ENCODE peak calls at places on chromosomes 16 and 17, in five cellular contexts. One of them, this sample, is unnamed.

GRCh38 chr17:50326831-50327364 is 19.0 kb upstream of the XYLT2 start:
- DNase-seq in A549: no peak
- DNase-seq in HepG2: no peak
- DNase-seq in GM12878: peak
- DNase-seq in GM23338: no peak
- DNase-seq in this sample: no peak

GRCh38 chr17:63985387-63986140 is 12.6 kb upstream of the PRR29 start:
- DNase-seq in A549: no peak
- DNase-seq in GM23338: peak
- DNase-seq in GM12878: no peak
- DNase-seq in HepG2: no peak
- DNase-seq in this sample: no peak

GRCh38 chr17:2087597-2088211 is 32.8 kb downstream of the HIC1 start:
- DNase-seq in HepG2: no peak
- DNase-seq in A549: no peak
- DNase-seq in GM23338: no peak
- DNase-seq in GM12878: peak
- DNase-seq in this sample: no peak

GRCh38 chr17:50047488-50048126 is 8.3 kb upstream of the ITGA3 start:
- DNase-seq in HepG2: no peak
- DNase-seq in GM12878: no peak
- DNase-seq in GM23338: no peak
- DNase-seq in A549: peak
- DNase-seq in this sample: no peak

GRCh38 chr16:9125658-9126492 is 34.4 kb downstream of the HAPSTR1 start:
- DNase-seq in A549: no peak
- DNase-seq in GM12878: no peak
- DNase-seq in GM23338: no peak
- DNase-seq in HepG2: no peak
- DNase-seq in this sample: no peak

GRCh38 chr17:35486920-35487727 is 38.6 kb upstream of the SLFN13 start:
- DNase-seq in A549: no peak
- DNase-seq in HepG2: no peak
- DNase-seq in GM12878: peak
- DNase-seq in GM23338: peak
- DNase-seq in this sample: peak

GRCh38 chr17:65071861-65072260 is 15.3 kb upstream of the GNA13 start:
- DNase-seq in GM23338: no peak
- DNase-seq in HepG2: peak
- DNase-seq in GM12878: no peak
- DNase-seq in A549: peak
- DNase-seq in this sample: no peak

GRCh38 chr17:42673885-42674754 is 2.7 kb downstream of the PLEKHH3 start:
- DNase-seq in HepG2: peak
- DNase-seq in A549: peak
- DNase-seq in GM12878: no peak
- DNase-seq in GM23338: peak
- DNase-seq in this sample: peak

GRCh38 chr17:33500141-33500540 is 207.0 kb upstream of the ASIC2 start:
- DNase-seq in A549: no peak
- DNase-seq in GM12878: peak
- DNase-seq in HepG2: no peak
- DNase-seq in GM23338: no peak
- DNase-seq in this sample: peak

GRCh38 chr17:77320501-77321256 is 179.9 kb downstream of the SEC14L1 start:
- DNase-seq in GM12878: peak
- DNase-seq in A549: peak
- DNase-seq in HepG2: no peak
- DNase-seq in GM23338: no peak
- DNase-seq in this sample: peak

GRCh38 chr16:67833035-67833417 is 9.1 kb upstream of the THAP11 start:
- DNase-seq in GM23338: no peak
- DNase-seq in HepG2: no peak
- DNase-seq in GM12878: no peak
- DNase-seq in A549: no peak
- DNase-seq in this sample: peak

GRCh38 chr17:75308732-75309629 is 19.7 kb upstream of the SLC25A19 start:
- DNase-seq in GM12878: no peak
- DNase-seq in GM23338: no peak
- DNase-seq in A549: no peak
- DNase-seq in HepG2: peak
- DNase-seq in this sample: no peak

GRCh38 chr17:31915456-31916100 is 14.1 kb upstream of the UTP6 start:
- DNase-seq in A549: no peak
- DNase-seq in GM23338: no peak
- DNase-seq in GM12878: no peak
- DNase-seq in HepG2: no peak
- DNase-seq in this sample: no peak

GRCh38 chr17:3590231-3590630 is 19.0 kb downstream of the TRPV1 start:
- DNase-seq in GM23338: no peak
- DNase-seq in GM12878: no peak
- DNase-seq in HepG2: no peak
- DNase-seq in A549: no peak
- DNase-seq in this sample: no peak

GRCh38 chr17:5541610-5542202 is 42.6 kb downstream of the NLRP1 start:
- DNase-seq in GM12878: no peak
- DNase-seq in HepG2: no peak
- DNase-seq in GM23338: peak
- DNase-seq in A549: no peak
- DNase-seq in this sample: no peak

GRCh38 chr16:10332775-10333174 is 53.1 kb upstream of the ATF7IP2 start:
- DNase-seq in A549: no peak
- DNase-seq in HepG2: no peak
- DNase-seq in GM23338: no peak
- DNase-seq in GM12878: no peak
- DNase-seq in this sample: no peak

GRCh38 chr17:32463304-32463703 is 19.0 kb downstream of the PSMD11 start:
- DNase-seq in A549: no peak
- DNase-seq in GM12878: no peak
- DNase-seq in HepG2: no peak
- DNase-seq in GM23338: no peak
- DNase-seq in this sample: no peak

GRCh38 chr17:19239544-19239943 is 2.4 kb downstream of the EPN2 start:
- DNase-seq in GM12878: no peak
- DNase-seq in A549: no peak
- DNase-seq in HepG2: no peak
- DNase-seq in GM23338: no peak
- DNase-seq in this sample: no peak

GRCh38 chr16:87489434-87490045 is 3.3 kb downstream of the ZCCHC14 start:
- DNase-seq in GM12878: no peak
- DNase-seq in GM23338: no peak
- DNase-seq in HepG2: peak
- DNase-seq in A549: no peak
- DNase-seq in this sample: no peak

GRCh38 chr17:41580651-41581365 is 5.9 kb downstream of the KRT14 start:
- DNase-seq in HepG2: no peak
- DNase-seq in GM12878: no peak
- DNase-seq in GM23338: no peak
- DNase-seq in A549: no peak
- DNase-seq in this sample: no peak

GRCh38 chr17:42833771-42834422 is 700 bp downstream of the PSME3 start:
- DNase-seq in GM12878: no peak
- DNase-seq in HepG2: no peak
- DNase-seq in GM23338: no peak
- DNase-seq in A549: no peak
- DNase-seq in this sample: no peak

GRCh38 chr16:86319871-86320270 is 190.5 kb upstream of the FOXF1 start:
- DNase-seq in GM23338: no peak
- DNase-seq in A549: no peak
- DNase-seq in GM12878: no peak
- DNase-seq in HepG2: no peak
- DNase-seq in this sample: peak

GRCh38 chr17:66043419-66043818 is 148.5 kb downstream of the CEP112 start:
- DNase-seq in GM23338: no peak
- DNase-seq in A549: no peak
- DNase-seq in GM12878: no peak
- DNase-seq in HepG2: no peak
- DNase-seq in this sample: no peak

GRCh38 chr16:71648921-71649320 is 22.9 kb downstream of the MARVELD3 start:
- DNase-seq in GM23338: peak
- DNase-seq in HepG2: peak
- DNase-seq in GM12878: no peak
- DNase-seq in A549: peak
- DNase-seq in this sample: no peak

GRCh38 chr16:86509759-86510464 is 415 bp upstream of the FOXF1 start:
- DNase-seq in A549: no peak
- DNase-seq in HepG2: no peak
- DNase-seq in GM12878: no peak
- DNase-seq in GM23338: peak
- DNase-seq in this sample: no peak

GRCh38 chr17:62675260-62675659 is 47.8 kb downstream of the MRC2 start:
- DNase-seq in HepG2: no peak
- DNase-seq in GM12878: no peak
- DNase-seq in A549: no peak
- DNase-seq in GM23338: no peak
- DNase-seq in this sample: no peak

GRCh38 chr16:74871608-74872007 is 97.0 kb upstream of the FA2H start:
- DNase-seq in GM23338: peak
- DNase-seq in HepG2: no peak
- DNase-seq in GM12878: no peak
- DNase-seq in A549: no peak
- DNase-seq in this sample: no peak

GRCh38 chr16:74868035-74868434 is 93.4 kb upstream of the FA2H start:
- DNase-seq in HepG2: no peak
- DNase-seq in GM23338: no peak
- DNase-seq in A549: no peak
- DNase-seq in GM12878: no peak
- DNase-seq in this sample: no peak

GRCh38 chr16:74865922-74866598 is 91.4 kb upstream of the FA2H start:
- DNase-seq in HepG2: peak
- DNase-seq in GM12878: no peak
- DNase-seq in GM23338: peak
- DNase-seq in A549: no peak
- DNase-seq in this sample: no peak

GRCh38 chr16:74868501-74868900 is 93.9 kb upstream of the FA2H start:
- DNase-seq in HepG2: peak
- DNase-seq in GM12878: no peak
- DNase-seq in GM23338: peak
- DNase-seq in A549: no peak
- DNase-seq in this sample: no peak

GRCh38 chr16:74867281-74867849 is 92.7 kb upstream of the FA2H start:
- DNase-seq in GM12878: no peak
- DNase-seq in A549: no peak
- DNase-seq in HepG2: no peak
- DNase-seq in GM23338: no peak
- DNase-seq in this sample: no peak
- TF ChIP-seq JUNB in GM12878: no peak
- TF ChIP-seq JUNB in A549: no peak
- TF ChIP-seq JUNB in HepG2: no peak
- TF ChIP-seq JUNB in GM23338: no peak
- TF ChIP-seq JUNB in this sample: no peak

DNA sequence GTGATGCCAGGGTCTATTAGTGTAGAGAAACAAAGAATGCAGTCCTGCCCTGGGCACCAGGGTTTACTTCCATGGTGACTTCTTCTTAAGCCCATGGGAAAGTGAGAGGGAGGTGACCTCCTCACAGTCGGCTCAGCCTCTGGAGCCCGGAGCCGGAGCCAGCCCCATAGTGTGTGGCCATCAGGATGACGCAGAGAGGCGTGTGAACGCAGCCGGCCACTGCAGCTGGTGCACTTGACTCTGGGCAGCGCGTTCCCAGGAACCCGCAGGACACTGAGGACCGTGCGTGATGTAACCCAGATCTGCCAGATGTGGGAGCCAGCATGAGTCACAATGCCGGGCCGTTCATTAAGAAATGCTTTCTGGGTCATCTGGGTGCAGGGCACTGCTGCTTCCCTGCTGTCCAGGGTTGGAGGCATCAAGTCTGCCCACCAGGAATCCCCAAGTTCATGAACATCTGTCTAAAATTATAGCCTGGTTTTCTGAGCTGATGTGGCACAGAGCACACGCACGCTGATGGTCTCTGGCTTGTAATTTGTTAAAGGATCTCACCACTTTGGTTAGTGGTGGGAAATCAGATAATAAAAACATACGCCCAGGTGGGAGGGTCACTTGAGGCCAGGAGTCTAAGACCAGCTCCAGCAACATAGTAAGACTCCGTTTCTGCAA is 114.1 kb downstream of the PITPNC1 start:
- DNase-seq in GM23338: peak
- DNase-seq in HepG2: peak
- DNase-seq in A549: peak
- DNase-seq in GM12878: no peak
- DNase-seq in this sample: peak
- TF ChIP-seq JUNB in GM23338: no peak
- TF ChIP-seq JUNB in HepG2: no peak
- TF ChIP-seq JUNB in A549: no peak
- TF ChIP-seq JUNB in GM12878: no peak
- TF ChIP-seq JUNB in this sample: no peak

GRCh38 chr17:8124350-8125195 is 667 bp upstream of the HES7 start:
- DNase-seq in HepG2: no peak
- DNase-seq in GM12878: no peak
- DNase-seq in A549: peak
- DNase-seq in GM23338: no peak
- DNase-seq in this sample: no peak
- TF ChIP-seq JUNB in HepG2: no peak
- TF ChIP-seq JUNB in GM12878: no peak
- TF ChIP-seq JUNB in A549: no peak
- TF ChIP-seq JUNB in GM23338: no peak
- TF ChIP-seq JUNB in this sample: no peak

GRCh38 chr17:9221231-9222180 is 200.2 kb downstream of the NTN1 start:
- DNase-seq in GM23338: no peak
- DNase-seq in A549: no peak
- DNase-seq in HepG2: no peak
- DNase-seq in GM12878: no peak
- DNase-seq in this sample: no peak
- TF ChIP-seq JUNB in GM23338: no peak
- TF ChIP-seq JUNB in A549: no peak
- TF ChIP-seq JUNB in HepG2: no peak
- TF ChIP-seq JUNB in GM12878: no peak
- TF ChIP-seq JUNB in this sample: no peak

This sample was measured in K562.